ENCODE peak calls at places on chromosomes 5 and 9, in six cellular contexts. G is adrenal gland; E is pancreas; R is breast epithelium; Q is CD4-positive, CD25-positive, alpha-beta regulatory T cell; J is keratinocyte. P is an unnamed sample. For H3K27me3 and H3K4me1, the result is how much of the 10 kb centered on the place peaks cover.

GRCh38 chr9:37583522-37584121 is 7.4 kb upstream of the FBXO10 start:
- DNase-seq in G (no peak), E (no peak), R (no peak), Q (no peak), J (no peak), P (no peak)

GRCh38 chr9:89304479-89305188 is 6.4 kb upstream of the CKS2 start:
- DNase-seq in G (no peak), E (no peak), R (no peak), Q (no peak), J (no peak), P (no peak)

GRCh38 chr9:72349240-72349639 is 15.8 kb downstream of the ZFAND5 start:
- DNase-seq in G (no peak), E (no peak), R (no peak), Q (no peak), J (no peak), P (no peak)

GRCh38 chr5:96626956-96627355 is 35.2 kb upstream of the CAST start:
- DNase-seq in G (no peak), E (no peak), R (no peak), Q (no peak), J (peak), P (no peak)

GRCh38 chr5:150211156-150212030 is 21.5 kb downstream of the SLC6A7 start:
- DNase-seq in G (no peak), E (no peak), R (no peak), Q (no peak), J (no peak), P (no peak)

GRCh38 chr5:56080375-56081052 is 85.8 kb upstream of the IL6ST start:
- DNase-seq in G (no peak), E (no peak), R (no peak), Q (no peak), J (no peak), P (no peak)

GRCh38 chr5:161096006-161096405 is 244.0 kb upstream of the ATP10B start:
- DNase-seq in G (no peak), E (no peak), R (no peak), Q (no peak), J (no peak), P (no peak)

GRCh38 chr9:89387970-89388867 is 69.9 kb downstream of the SECISBP2 start:
- DNase-seq in G (peak), E (no peak), R (no peak), Q (no peak), J (no peak), P (no peak)

GRCh38 chr9:92663126-92663525 is 6.8 kb downstream of the IPPK start:
- DNase-seq in G (no peak), E (peak), R (peak), Q (no peak), J (no peak), P (no peak)

GRCh38 chr9:130463141-130463540 is 18.4 kb downstream of the ASS1 start:
- DNase-seq in G (no peak), E (no peak), R (no peak), Q (no peak), J (no peak), P (no peak)

GRCh38 chr5:179406031-179406681 is 60.9 kb upstream of the ADAMTS2 start:
- DNase-seq in G (no peak), E (peak), R (no peak), Q (no peak), J (no peak), P (no peak)

GRCh38 chr5:71922584-71923106 is 184.6 kb upstream of the MAP1B start:
- DNase-seq in G (no peak), E (no peak), R (no peak), Q (no peak), J (peak), P (peak)

GRCh38 chr5:132253008-132253441 is 4.5 kb upstream of the PDLIM4 start:
- DNase-seq in G (no peak), E (no peak), R (no peak), Q (no peak), J (no peak), P (peak)

GRCh38 chr9:136923881-136924280 is 20.7 kb downstream of the FBXW5 start:
- DNase-seq in G (no peak), E (no peak), R (no peak), Q (no peak), J (no peak), P (no peak)

GRCh38 chr5:96823900-96824351 is 16.2 kb upstream of the ERAP1 start:
- DNase-seq in G (peak), E (no peak), R (no peak), Q (no peak), J (peak), P (peak)

GRCh38 chr5:1846583-1846982 is 36.1 kb downstream of the IRX4 start:
- DNase-seq in G (no peak), E (no peak), R (no peak), Q (no peak), J (no peak), P (no peak)

GRCh38 chr9:3027260-3027659 is 183.4 kb upstream of the PUM3 start:
- DNase-seq in G (no peak), E (no peak), R (no peak), Q (no peak), J (no peak), P (no peak)

GRCh38 chr9:137317979-137318511 is 16.0 kb upstream of the NRARP start:
- DNase-seq in G (no peak), E (peak), R (no peak), Q (no peak), J (no peak), P (no peak)

GRCh38 chr9:93960221-93960970 is 5.2 kb upstream of the BARX1 start:
- DNase-seq in G (no peak), E (no peak), R (no peak), Q (no peak), J (no peak), P (no peak)

GRCh38 chr9:78781681-78782080 is 484.8 kb downstream of the PSAT1 start:
- DNase-seq in G (no peak), E (no peak), R (no peak), Q (no peak), J (no peak), P (no peak)

GRCh38 chr9:107020040-107020530 is 157.1 kb downstream of the ZNF462 start:
- DNase-seq in G (no peak), E (no peak), R (no peak), Q (no peak), J (no peak), P (peak)

GRCh38 chr9:104774831-104775573 is 11.1 kb downstream of the NIPSNAP3B start:
- DNase-seq in G (peak), E (no peak), R (no peak), Q (no peak), J (no peak), P (no peak)

GRCh38 chr5:73640861-73641320 is 14.9 kb downstream of the ARHGEF28 start:
- DNase-seq in G (no peak), E (no peak), R (no peak), Q (no peak), J (no peak), P (no peak)

GRCh38 chr5:64418013-64418412 is 87.8 kb upstream of the RGS7BP start:
- DNase-seq in G (no peak), E (no peak), R (no peak), Q (no peak), J (no peak), P (no peak)

GRCh38 chr9:123982535-123982934 is 29.0 kb upstream of the LHX2 start:
- DNase-seq in G (no peak), E (no peak), R (no peak), Q (no peak), J (no peak), P (no peak)

GRCh38 chr5:9927106-9927505 is 297.0 kb upstream of the TAS2R1 start:
- DNase-seq in G (no peak), E (no peak), R (no peak), Q (no peak), J (no peak), P (no peak)

GRCh38 chr5:96278995-96279394 is 154.1 kb downstream of the PCSK1 start:
- DNase-seq in G (no peak), E (no peak), R (no peak), Q (no peak), J (no peak), P (no peak)

GRCh38 chr9:99816392-99816791 is 5.3 kb upstream of the NR4A3 start:
- DNase-seq in G (no peak), E (no peak), R (no peak), Q (no peak), J (no peak), P (no peak)

GRCh38 chr5:172106511-172107356 is 81.3 kb downstream of the STK10 start:
- DNase-seq in G (peak), E (peak), R (peak), Q (peak), J (no peak), P (peak)

GRCh38 chr5:111063709-111064322 is 7.7 kb upstream of the TSLP start:
- DNase-seq in G (no peak), E (no peak), R (no peak), Q (no peak), J (no peak), P (no peak)

GRCh38 chr9:107614765-107615164 is 125.2 kb upstream of the KLF4 start:
- DNase-seq in G (no peak), E (no peak), R (no peak), Q (no peak), J (no peak), P (no peak)

GRCh38 chr5:76958976-76959767 is 6.3 kb downstream of the CRHBP start:
- DNase-seq in G (no peak), E (no peak), R (no peak), Q (no peak), J (no peak), P (peak)

GRCh38 chr5:159049844-159050318 is 49.8 kb downstream of the EBF1 start:
- DNase-seq in G (no peak), E (no peak), R (no peak), Q (no peak), J (no peak), P (no peak)

GRCh38 chr5:39816111-39816834 is 391.5 kb upstream of the DAB2 start:
- DNase-seq in G (no peak), E (no peak), R (no peak), Q (no peak), J (no peak), P (no peak)

GRCh38 chr9:87863882-87864465 is 18.7 kb upstream of the SPATA31E1 start:
- DNase-seq in G (no peak), E (no peak), R (no peak), Q (no peak), J (no peak), P (no peak)

GRCh38 chr5:109656829-109657228 is 32.9 kb upstream of the MAN2A1 start:
- DNase-seq in G (peak), E (no peak), R (no peak), Q (peak), J (peak), P (peak)

GRCh38 chr5:41193462-41194166 is 19.7 kb downstream of the C6 start:
- DNase-seq in G (peak), E (peak), R (peak), Q (no peak), J (no peak), P (no peak)

GRCh38 chr9:3968891-3969290 is 331.0 kb downstream of the GLIS3 start:
- DNase-seq in G (no peak), E (no peak), R (no peak), Q (no peak), J (no peak), P (no peak)

GRCh38 chr9:113910036-113910639 is 34.0 kb downstream of the ZNF618 start:
- DNase-seq in G (no peak), E (peak), R (no peak), Q (no peak), J (no peak), P (peak)

GRCh38 chr5:137146402-137146889 is 352.7 kb downstream of the SPOCK1 start:
- DNase-seq in G (peak), E (no peak), R (no peak), Q (no peak), J (peak), P (peak)
- H3K4me3 ChIP-seq in G (no peak), E (no peak), R (no peak), Q (no peak), J (peak), P (no peak)

DNA sequence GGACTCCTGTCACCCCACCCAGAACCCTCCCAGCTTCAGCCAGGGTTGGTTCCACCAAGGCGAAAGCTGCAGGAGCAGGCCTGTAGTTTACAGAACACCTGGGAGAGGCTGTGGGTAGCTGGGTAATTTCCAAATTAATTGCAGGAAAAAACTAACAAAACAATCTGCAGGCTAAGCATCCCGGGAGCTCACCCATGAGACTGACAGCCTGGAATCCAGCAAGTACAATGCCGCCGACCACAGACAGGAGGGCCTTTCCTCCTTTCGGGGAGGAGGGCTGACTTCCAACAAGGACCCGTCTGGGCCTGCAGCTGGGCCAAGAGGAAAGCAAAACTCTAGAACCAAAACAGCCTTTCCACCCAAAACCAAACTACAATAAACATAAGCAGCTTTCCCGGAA is 10.3 kb downstream of the FOXE1 start:
- DNase-seq in G (no peak), E (no peak), R (no peak), Q (no peak), J (peak), P (peak)
- H3K27me3 ChIP-seq in G (under half), E (under half), R (under half), Q (under half), J (under half), P (under half)

GRCh38 chr5:5421149-5421960 is 1.1 kb upstream of the ICE1 start:
- DNase-seq in G (peak), E (no peak), R (no peak), Q (peak), J (no peak), P (no peak)

GRCh38 chr5:5418006-5418405 is 4.5 kb upstream of the ICE1 start:
- DNase-seq in G (no peak), E (no peak), R (no peak), Q (no peak), J (no peak), P (no peak)

GRCh38 chr5:5420251-5420650 is 2.2 kb upstream of the ICE1 start:
- DNase-seq in G (no peak), E (no peak), R (no peak), Q (no peak), J (no peak), P (no peak)

GRCh38 chr5:5418764-5419163 is 3.7 kb upstream of the ICE1 start:
- DNase-seq in G (no peak), E (no peak), R (no peak), Q (no peak), J (no peak), P (no peak)

DNA sequence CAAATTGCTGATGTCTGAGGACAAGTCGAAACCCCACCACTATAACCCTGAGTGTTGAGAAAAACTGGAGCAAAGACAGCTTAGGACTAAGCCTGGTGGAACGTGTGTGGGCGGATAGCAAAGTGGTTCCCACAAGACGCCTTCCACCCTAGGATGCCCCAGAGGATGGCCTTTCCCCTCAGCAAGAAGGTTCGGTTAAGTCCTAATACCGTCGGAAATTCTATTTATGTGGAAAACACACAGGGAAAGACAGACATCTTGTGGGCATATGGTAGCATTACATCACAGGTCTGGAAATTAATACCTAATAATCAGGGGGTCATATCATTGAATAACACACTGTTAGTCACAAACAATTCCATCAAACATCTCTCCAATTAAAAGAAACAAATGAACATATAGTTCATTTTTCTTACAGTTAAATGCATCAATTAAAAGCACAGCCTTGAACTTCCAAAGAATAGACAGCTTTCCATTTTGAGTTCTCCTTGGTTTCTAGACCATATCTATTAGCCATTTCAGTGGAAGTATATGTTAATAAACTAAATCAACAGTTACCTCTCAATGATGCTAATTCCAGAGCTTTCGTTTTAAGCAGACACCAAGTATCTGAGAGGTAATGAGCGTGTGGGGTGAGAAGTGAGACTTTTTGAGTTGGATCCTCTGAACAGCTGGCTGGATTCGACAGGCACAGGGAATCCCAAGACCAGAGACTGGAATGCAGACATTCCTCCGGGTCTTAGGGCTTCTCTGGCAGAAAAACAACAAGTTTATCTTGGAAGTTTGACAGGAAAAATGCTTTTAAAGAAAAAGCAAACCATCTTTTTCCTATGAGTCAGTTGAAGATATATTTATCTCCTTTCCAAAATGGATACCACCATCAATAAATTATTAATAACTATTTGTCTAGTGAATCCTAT is 2.9 kb upstream of the ICE1 start:
- DNase-seq in G (no peak), E (no peak), R (no peak), Q (peak), J (peak), P (peak)
- H3K4me1 ChIP-seq in G (under half), E (under half), R (under half), Q (under half), J (under half), P (under half)

DNA sequence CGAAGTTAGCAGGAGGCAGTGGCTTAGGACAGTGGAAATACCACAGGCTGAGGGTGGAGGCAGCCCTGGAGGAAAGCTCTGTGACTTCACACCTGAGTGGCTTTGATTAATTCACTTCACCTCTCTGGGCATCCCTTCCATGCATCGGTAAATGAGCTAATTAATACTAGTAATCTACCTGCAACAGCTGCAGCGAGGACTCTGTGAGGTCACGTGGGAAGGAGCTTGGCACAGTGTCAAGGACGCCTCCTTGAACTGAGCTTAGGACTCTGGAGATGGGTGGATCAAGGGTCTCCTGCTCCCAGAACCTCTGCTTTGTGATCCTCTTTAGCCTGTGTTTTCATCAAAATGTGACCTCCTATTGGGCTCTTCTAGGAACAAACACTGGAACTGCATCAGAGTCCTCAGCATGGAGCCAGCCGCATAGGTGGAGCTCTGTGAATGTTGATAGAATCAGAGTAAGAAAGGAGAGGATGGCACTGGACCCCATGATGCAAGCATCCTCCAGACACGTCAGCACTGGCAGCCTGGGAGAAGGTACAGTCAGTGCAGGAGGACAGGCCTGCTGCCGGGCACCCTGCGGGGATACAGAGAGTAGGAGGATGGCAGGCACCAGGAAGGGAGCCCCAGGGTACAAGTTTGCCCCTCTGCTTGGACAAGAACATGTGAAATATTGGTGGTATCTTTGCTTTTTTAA is 952 bp upstream of the ANGPTL2 start:
- DNase-seq in G (peak), E (no peak), R (peak), Q (no peak), J (no peak), P (no peak)
- H3K4me3 ChIP-seq in G (no peak), E (peak), R (peak), Q (no peak), J (no peak), P (peak)